ENCODE peak calls at places on chromosomes 5 and 9, in ten cellular contexts. Z is Ammon's horn; U is activated CD4-positive, alpha-beta T cell treated with anti-CD3 and anti-CD28 coated beads for 48 hours; N is COR-L47; H is GM12865; V is H9; G is GM10248; R is effector memory CD4-positive, alpha-beta T cell; M is WTC11; Y is ecto neural progenitor cell. J is an unnamed sample.

GRCh38 chr9:88949961-88950340 is 41.3 kb upstream of the S1PR3 start:
- DNase-seq in M (no peak), H (peak), V (no peak), Y (peak), N (no peak), G (no peak), R (no peak), U (peak), Z (no peak), J (no peak)

GRCh38 chr5:76363385-76364261 is 39.5 kb upstream of the IQGAP2 start:
- DNase-seq in V (no peak), R (no peak), M (no peak), Z (no peak), G (no peak), U (no peak), N (no peak), H (no peak), Y (no peak), J (no peak)

GRCh38 chr5:168987540-168988300 is 313.2 kb downstream of the SLIT3 start:
- DNase-seq in V (peak), Y (peak), R (no peak), M (peak), Z (peak), U (peak), G (peak), N (peak), H (peak), J (peak)

GRCh38 chr5:125874057-125874456 is 549.2 kb upstream of the GRAMD2B start:
- DNase-seq in V (no peak), U (no peak), Y (no peak), H (no peak), G (no peak), M (no peak), N (no peak), R (no peak), Z (no peak), J (no peak)

GRCh38 chr9:94086468-94086867 is 2.2 kb downstream of the PTPDC1 start:
- DNase-seq in N (peak), Z (no peak), M (no peak), V (no peak), G (no peak), H (no peak), U (no peak), Y (no peak), R (no peak), J (no peak)

GRCh38 chr5:39494099-39494498 is 69.3 kb upstream of the DAB2 start:
- DNase-seq in M (no peak), U (no peak), Z (no peak), Y (no peak), G (no peak), V (no peak), H (no peak), R (no peak), N (no peak), J (no peak)

GRCh38 chr5:133328800-133329199 is 277.0 kb downstream of the HSPA4 start:
- DNase-seq in U (no peak), M (no peak), G (no peak), N (no peak), Y (no peak), Z (no peak), R (no peak), V (no peak), H (no peak), J (no peak)

GRCh38 chr9:17081351-17081750 is 53.5 kb upstream of the CNTLN start:
- DNase-seq in M (no peak), Z (no peak), N (no peak), G (no peak), V (no peak), Y (no peak), H (no peak), U (no peak), R (no peak), J (no peak)

GRCh38 chr9:7144265-7145046 is 386.7 kb downstream of the KDM4C start:
- DNase-seq in M (no peak), N (no peak), Z (no peak), Y (no peak), R (no peak), V (no peak), G (no peak), H (no peak), U (no peak), J (no peak)

GRCh38 chr5:149130932-149131273 is 10.4 kb upstream of the ABLIM3 start:
- DNase-seq in V (no peak), M (no peak), R (no peak), Z (no peak), G (no peak), H (no peak), U (no peak), Y (no peak), N (no peak), J (no peak)

GRCh38 chr9:8809747-8810146 is 1010.2 kb upstream of the DMAC1 start:
- DNase-seq in N (no peak), R (no peak), M (no peak), G (no peak), Z (no peak), V (no peak), U (no peak), Y (no peak), H (no peak), J (no peak)

GRCh38 chr5:155631116-155631515 is 617.6 kb downstream of the KIF4B start:
- DNase-seq in Z (no peak), N (no peak), U (no peak), H (no peak), V (no peak), M (no peak), Y (no peak), G (no peak), R (no peak), J (no peak)

GRCh38 chr5:132819468-132819867 is 6.4 kb downstream of the SOWAHA start:
- DNase-seq in Z (peak), M (no peak), N (no peak), H (no peak), G (no peak), Y (no peak), V (no peak), R (no peak), U (peak), J (no peak)

GRCh38 chr5:63094730-63095129 is 516.1 kb downstream of the LRRC70 start:
- DNase-seq in V (no peak), Z (peak), H (no peak), G (no peak), R (no peak), N (no peak), M (no peak), Y (no peak), U (no peak), J (no peak)

GRCh38 chr5:159207616-159208507 is 1.5 kb downstream of the RNF145 start:
- DNase-seq in V (peak), H (peak), U (peak), G (peak), R (peak), Y (peak), N (peak), Z (peak), M (peak), J (peak)

GRCh38 chr9:64061013-64061627 is 1223.9 kb downstream of the FOXD4L5 start:
- DNase-seq in N (no peak), H (no peak), Y (no peak), V (no peak), U (no peak), M (no peak), Z (no peak), G (no peak), R (no peak), J (no peak)

GRCh38 chr5:139061856-139062255 is 136.3 kb downstream of the SIL1 start:
- DNase-seq in M (no peak), R (no peak), H (no peak), V (peak), Z (peak), N (peak), U (no peak), G (no peak), Y (peak), J (no peak)

GRCh38 chr9:72327631-72328030 is 37.4 kb downstream of the ZFAND5 start:
- DNase-seq in U (no peak), V (no peak), Y (no peak), Z (no peak), M (no peak), G (peak), N (no peak), H (peak), R (no peak), J (no peak)

GRCh38 chr9:24071736-24072135 is 245.7 kb upstream of the ELAVL2 start:
- DNase-seq in M (no peak), G (no peak), Y (no peak), N (no peak), U (no peak), V (no peak), Z (no peak), H (no peak), R (no peak), J (no peak)

GRCh38 chr5:79133657-79134451 is 22.2 kb downstream of the BHMT start:
- DNase-seq in R (peak), U (peak), Z (peak), N (peak), V (peak), G (peak), Y (peak), H (peak), M (peak), J (peak)

GRCh38 chr9:17052626-17053025 is 82.2 kb upstream of the CNTLN start:
- DNase-seq in R (no peak), Z (no peak), G (no peak), H (no peak), M (no peak), U (no peak), Y (peak), N (no peak), V (no peak), J (no peak)

GRCh38 chr5:52682492-52682891 is 105.2 kb upstream of the ITGA1 start:
- DNase-seq in V (peak), Y (peak), R (no peak), Z (no peak), G (no peak), M (peak), U (no peak), H (no peak), N (no peak), J (no peak)

GRCh38 chr9:73741316-73741715 is 589.7 kb downstream of the ANXA1 start:
- DNase-seq in G (no peak), Z (no peak), V (no peak), R (no peak), Y (no peak), N (no peak), M (no peak), U (no peak), H (no peak), J (no peak)

GRCh38 chr9:133256686-133257091 is 18.3 kb downstream of the ABO start:
- DNase-seq in G (no peak), H (no peak), U (no peak), V (no peak), M (no peak), Z (no peak), N (no peak), Y (no peak), R (no peak), J (no peak)

GRCh38 chr9:95038666-95039065 is 278.8 kb downstream of the FANCC start:
- DNase-seq in M (no peak), Z (no peak), G (no peak), U (no peak), R (no peak), N (no peak), H (no peak), V (no peak), Y (no peak), J (no peak)

GRCh38 chr5:123511290-123511647 is 708 bp upstream of the CSNK1G3 start:
- DNase-seq in G (no peak), Y (no peak), M (no peak), Z (no peak), R (no peak), U (no peak), V (no peak), N (no peak), H (peak), J (no peak)

GRCh38 chr9:6703898-6704639 is 53.7 kb upstream of the KDM4C start:
- DNase-seq in Z (peak), M (peak), U (peak), G (peak), R (peak), N (no peak), H (peak), Y (peak), V (peak), J (no peak)

GRCh38 chr5:73796164-73797141 is 170.5 kb downstream of the ARHGEF28 start:
- DNase-seq in M (no peak), R (no peak), V (no peak), N (peak), G (peak), U (peak), Y (no peak), Z (no peak), H (peak), J (no peak)

GRCh38 chr9:100492952-100493351 is 20.0 kb downstream of the TMEFF1 start:
- DNase-seq in U (no peak), Y (no peak), M (no peak), Z (peak), R (no peak), G (no peak), N (no peak), V (no peak), H (peak), J (no peak)

GRCh38 chr5:143361438-143361837 is 42.0 kb downstream of the NR3C1 start:
- DNase-seq in Y (no peak), V (no peak), R (no peak), N (no peak), G (no peak), U (no peak), Z (no peak), H (no peak), M (no peak), J (no peak)

GRCh38 chr5:53481354-53481886 is 991 bp downstream of the FST start:
- DNase-seq in G (no peak), V (no peak), H (no peak), R (no peak), U (no peak), M (no peak), N (no peak), Y (no peak), Z (no peak), J (no peak)

GRCh38 chr9:97990259-97990658 is 7.1 kb downstream of the ANP32B start:
- DNase-seq in M (no peak), Y (no peak), H (no peak), Z (no peak), V (no peak), N (no peak), U (no peak), R (no peak), G (no peak), J (no peak)

GRCh38 chr5:79237735-79238560 is 2.0 kb downstream of the JMY start:
- DNase-seq in U (no peak), Z (no peak), G (no peak), R (no peak), Y (no peak), H (no peak), V (no peak), M (no peak), N (no peak), J (no peak)

GRCh38 chr5:168301593-168302388 is 10.3 kb downstream of the WWC1 start:
- DNase-seq in N (no peak), Y (no peak), G (no peak), M (no peak), V (no peak), U (no peak), R (no peak), Z (no peak), H (no peak), J (no peak)

GRCh38 chr9:129386812-129387177 is 208.7 kb upstream of the IER5L start:
- DNase-seq in Y (peak), U (no peak), V (no peak), G (no peak), M (no peak), Z (no peak), N (no peak), R (no peak), H (no peak), J (no peak)